ENCODE peak calls at places on chromosomes 11 and 22, in nine cellular contexts. P is Ammon's horn; S is GM19239; L is left ventricle myocardium inferior; I is activated effector memory CD4-positive, alpha-beta T cell treated with anti-CD3 and anti-CD28 coated beads, Interleukin-2, amount 50 U/mL, for 16 hours; M is AG08395; O is HFFc6; R is fibroblast of lung; E is stimulated activated CD4-positive, alpha-beta T cell treated with anti-CD3 and anti-CD28 coated beads, Interleukin-12 subunit alpha, Interleukin-12 subunit beta, amount 100 ng/mL, for 48 hours. Y is an unnamed sample.

GRCh38 chr22:17988800-17989513 is 35.4 kb downstream of the MICAL3 start:
- DNase-seq in P (no peak), S (no peak), L (no peak), I (no peak), M (no peak), O (no peak), R (no peak), E (no peak), Y (no peak)

GRCh38 chr11:87298155-87298554 is 260.4 kb downstream of the TMEM135 start:
- DNase-seq in P (no peak), S (no peak), L (no peak), I (no peak), M (no peak), O (no peak), R (no peak), E (no peak), Y (no peak)

GRCh38 chr11:121416909-121417567 is 35.1 kb upstream of the SORL1 start:
- DNase-seq in P (peak; percentile 82), S (no peak), L (peak; percentile 81), I (peak; percentile 70), M (peak; percentile 83), O (peak; percentile 7), R (peak; percentile 96), E (peak; percentile 33), Y (peak; percentile 60)

GRCh38 chr11:95149659-95150294 is 60.1 kb downstream of the ENDOD1 start:
- DNase-seq in P (peak; percentile 90), S (no peak), L (peak; percentile 35), I (no peak), M (no peak), O (no peak), R (no peak), E (no peak), Y (no peak)

GRCh38 chr22:49390954-49391353 is 436.7 kb downstream of the BRD1 start:
- DNase-seq in P (no peak), S (no peak), L (no peak), I (no peak), M (no peak), O (no peak), R (no peak), E (no peak), Y (no peak)

GRCh38 chr22:30001459-30001858 is 78.8 kb upstream of the HORMAD2 start:
- DNase-seq in P (no peak), S (no peak), L (no peak), I (no peak), M (no peak), O (no peak), R (no peak), E (no peak), Y (no peak)

GRCh38 chr11:119584193-119585037 is 144.6 kb downstream of the NECTIN1 start:
- DNase-seq in P (peak; percentile 68), S (no peak), L (no peak), I (no peak), M (peak; percentile 62), O (no peak), R (peak; percentile 55), E (no peak), Y (peak; percentile 20)

GRCh38 chr11:41053894-41054293 is 405.6 kb downstream of the LRRC4C start:
- DNase-seq in P (no peak), S (no peak), L (no peak), I (no peak), M (no peak), O (no peak), R (no peak), E (no peak), Y (no peak)

GRCh38 chr11:12470236-12470635 is 92.9 kb downstream of the PARVA start:
- DNase-seq in P (no peak), S (no peak), L (no peak), I (no peak), M (no peak), O (no peak), R (no peak), E (no peak), Y (no peak)

GRCh38 chr11:65973439-65974110 is 12.0 kb downstream of the SART1 start:
- DNase-seq in P (no peak), S (no peak), L (no peak), I (no peak), M (no peak), O (peak; percentile 41), R (peak; percentile 22), E (no peak), Y (no peak)

GRCh38 chr11:111733009-111733408 is 33.2 kb downstream of the PPP2R1B start:
- DNase-seq in P (no peak), S (no peak), L (peak; percentile 40), I (no peak), M (peak; percentile 74), O (peak; percentile 61), R (peak; percentile 73), E (no peak), Y (peak; percentile 53)

GRCh38 chr11:13664351-13664750 is 4.1 kb upstream of the FAR1 start:
- DNase-seq in P (no peak), S (no peak), L (no peak), I (no peak), M (no peak), O (no peak), R (no peak), E (no peak), Y (no peak)

GRCh38 chr11:61728940-61729219 is 23.6 kb upstream of the MYRF start:
- DNase-seq in P (no peak), S (no peak), L (no peak), I (no peak), M (peak; percentile 81), O (peak; percentile 21), R (peak; percentile 33), E (no peak), Y (no peak)